ENCODE peak calls at places on chromosomes 6 and 20, in nine cellular contexts. T is upper lobe of right lung, D is ovary, K is heart left ventricle, S is transverse colon, B is iPS DF 6.9, N is fibroblast of lung, E is IMR-90, Q is thoracic aorta. R is an unnamed sample. For H3K4me1, the result is how much of the 10 kb centered on the place peaks cover.

GRCh38 chr6:157599191-157599590 is 218.2 kb downstream of the ZDHHC14 start:
- DNase-seq in T (no peak), D (no peak), K (no peak), S (peak), B (no peak), N (no peak), E (no peak), Q (no peak), R (no peak)

GRCh38 chr20:17835240-17835940 is 133.2 kb downstream of the SNX5 start:
- DNase-seq in T (no peak), D (peak), K (no peak), S (peak), B (no peak), N (peak), E (peak), Q (peak), R (no peak)

GRCh38 chr6:110900028-110900598 is 25.5 kb downstream of the AMD1 start:
- DNase-seq in T (no peak), D (no peak), K (no peak), S (no peak), B (no peak), N (no peak), E (no peak), Q (no peak), R (no peak)

GRCh38 chr6:12116264-12116800 is 104.2 kb downstream of the HIVEP1 start:
- DNase-seq in T (no peak), D (no peak), K (no peak), S (no peak), B (no peak), N (no peak), E (no peak), Q (no peak), R (no peak)

GRCh38 chr6:31586013-31586412 is at the start of gene LST1:
- DNase-seq in T (peak), D (no peak), K (peak), S (no peak), B (no peak), N (no peak), E (no peak), Q (no peak), R (no peak)

GRCh38 chr20:51616060-51616459 is 73.5 kb upstream of the NFATC2 start:
- DNase-seq in T (no peak), D (no peak), K (no peak), S (no peak), B (no peak), N (no peak), E (no peak), Q (no peak), R (no peak)

GRCh38 chr20:15556869-15557268 is 1016.4 kb downstream of the KIF16B start:
- DNase-seq in T (no peak), D (no peak), K (no peak), S (no peak), B (no peak), N (no peak), E (no peak), Q (no peak), R (no peak)

GRCh38 chr20:1185316-1185741 is 548 bp upstream of the TMEM74B start:
- DNase-seq in T (no peak), D (no peak), K (no peak), S (no peak), B (no peak), N (no peak), E (no peak), Q (no peak), R (no peak)

GRCh38 chr6:16228043-16228442 is 10.3 kb upstream of the GMPR start:
- DNase-seq in T (no peak), D (no peak), K (no peak), S (no peak), B (no peak), N (no peak), E (no peak), Q (no peak), R (no peak)

GRCh38 chr20:3431109-3431508 is 23.6 kb upstream of the DNAAF9 start:
- DNase-seq in T (no peak), D (no peak), K (no peak), S (no peak), B (no peak), N (peak), E (peak), Q (no peak), R (no peak)

GRCh38 chr20:52958206-52958605 is 14.0 kb upstream of the TSHZ2 start:
- DNase-seq in T (no peak), D (no peak), K (no peak), S (no peak), B (no peak), N (no peak), E (no peak), Q (no peak), R (no peak)

GRCh38 chr20:54257090-54257816 is 49.4 kb downstream of the PFDN4 start:
- DNase-seq in T (no peak), D (no peak), K (no peak), S (no peak), B (no peak), N (peak), E (peak), Q (no peak), R (no peak)

GRCh38 chr6:152268846-152269442 is 368.2 kb downstream of the SYNE1 start:
- DNase-seq in T (no peak), D (no peak), K (no peak), S (no peak), B (no peak), N (peak), E (peak), Q (no peak), R (no peak)

GRCh38 chr20:16434087-16434664 is 139.1 kb downstream of the KIF16B start:
- DNase-seq in T (peak), D (peak), K (peak), S (peak), B (peak), N (no peak), E (peak), Q (no peak), R (no peak)

GRCh38 chr20:57397693-57398108 is 6.5 kb downstream of the RBM38 start:
- DNase-seq in T (peak), D (no peak), K (no peak), S (peak), B (no peak), N (no peak), E (no peak), Q (no peak), R (no peak)

GRCh38 chr20:10075606-10076005 is 40.8 kb downstream of the ANKEF1 start:
- DNase-seq in T (no peak), D (no peak), K (no peak), S (no peak), B (no peak), N (no peak), E (no peak), Q (no peak), R (no peak)

GRCh38 chr6:1792989-1793388 is 183.3 kb downstream of the FOXC1 start:
- DNase-seq in T (no peak), D (no peak), K (no peak), S (peak), B (no peak), N (no peak), E (peak), Q (no peak), R (no peak)

GRCh38 chr6:165834613-165835259 is 171.7 kb upstream of the PDE10A start:
- DNase-seq in T (peak), D (peak), K (peak), S (peak), B (no peak), N (no peak), E (peak), Q (no peak), R (no peak)

GRCh38 chr6:9537381-9537780 is 877.5 kb downstream of the TFAP2A start:
- DNase-seq in T (no peak), D (no peak), K (no peak), S (no peak), B (no peak), N (peak), E (peak), Q (no peak), R (no peak)

GRCh38 chr20:49987015-49987867 is 4.5 kb downstream of the SNAI1 start:
- DNase-seq in T (no peak), D (no peak), K (no peak), S (no peak), B (no peak), N (peak), E (peak), Q (no peak), R (no peak)

GRCh38 chr20:49987868-49988690 is 5.3 kb downstream of the SNAI1 start:
- DNase-seq in T (no peak), D (no peak), K (no peak), S (no peak), B (no peak), N (peak), E (peak), Q (no peak), R (no peak)

GRCh38 chr20:49989234-49990065 is 6.7 kb downstream of the SNAI1 start:
- DNase-seq in T (no peak), D (peak), K (peak), S (peak), B (no peak), N (peak), E (peak), Q (no peak), R (no peak)

GRCh38 chr20:49993301-49993751 is 10.5 kb downstream of the SNAI1 start:
- DNase-seq in T (no peak), D (no peak), K (no peak), S (no peak), B (no peak), N (no peak), E (no peak), Q (no peak), R (no peak)

DNA sequence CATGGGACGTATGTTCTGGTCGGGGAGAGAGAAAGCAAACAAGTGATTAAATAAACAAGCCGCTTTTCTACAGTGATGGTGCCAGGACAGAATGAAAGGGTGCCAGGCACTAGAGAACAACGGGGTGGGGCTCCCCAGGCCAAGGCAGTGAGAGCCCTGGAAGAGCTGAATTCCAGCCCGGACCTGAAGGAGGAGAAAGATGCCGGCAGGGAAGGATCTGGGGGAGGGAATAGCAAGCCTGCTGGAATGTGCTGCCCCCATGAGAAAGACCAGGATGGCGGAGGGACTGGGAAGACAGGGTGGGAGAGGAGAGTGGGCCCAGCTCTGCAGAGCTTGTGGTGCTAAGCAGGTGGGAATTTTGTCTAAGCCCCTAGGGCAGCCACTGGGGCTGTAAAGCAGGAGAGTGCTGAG is 7.5 kb downstream of the SNAI1 start:
- DNase-seq in T (no peak), D (no peak), K (no peak), S (no peak), B (no peak), N (peak), E (no peak), Q (no peak), R (no peak)
- H3K4me1 ChIP-seq in T (under half), D (under half), K (half or more), S (under half), B (under half), N (under half), E (under half), Q (under half), R (half or more)

GRCh38 chr6:44073612-44074382 is 53.5 kb downstream of the MRPL14 start:
- DNase-seq in T (no peak), D (no peak), K (no peak), S (no peak), B (no peak), N (no peak), E (no peak), Q (no peak), R (no peak)

GRCh38 chr6:44072959-44073611 is 54.2 kb downstream of the MRPL14 start:
- DNase-seq in T (peak), D (peak), K (peak), S (peak), B (no peak), N (peak), E (peak), Q (peak), R (no peak)

GRCh38 chr6:44075137-44076015 is 51.9 kb downstream of the MRPL14 start:
- DNase-seq in T (no peak), D (no peak), K (no peak), S (no peak), B (no peak), N (no peak), E (no peak), Q (no peak), R (no peak)

GRCh38 chr6:44076016-44076365 is 51.3 kb downstream of the MRPL14 start:
- DNase-seq in T (no peak), D (no peak), K (no peak), S (no peak), B (no peak), N (no peak), E (no peak), Q (no peak), R (no peak)

DNA sequence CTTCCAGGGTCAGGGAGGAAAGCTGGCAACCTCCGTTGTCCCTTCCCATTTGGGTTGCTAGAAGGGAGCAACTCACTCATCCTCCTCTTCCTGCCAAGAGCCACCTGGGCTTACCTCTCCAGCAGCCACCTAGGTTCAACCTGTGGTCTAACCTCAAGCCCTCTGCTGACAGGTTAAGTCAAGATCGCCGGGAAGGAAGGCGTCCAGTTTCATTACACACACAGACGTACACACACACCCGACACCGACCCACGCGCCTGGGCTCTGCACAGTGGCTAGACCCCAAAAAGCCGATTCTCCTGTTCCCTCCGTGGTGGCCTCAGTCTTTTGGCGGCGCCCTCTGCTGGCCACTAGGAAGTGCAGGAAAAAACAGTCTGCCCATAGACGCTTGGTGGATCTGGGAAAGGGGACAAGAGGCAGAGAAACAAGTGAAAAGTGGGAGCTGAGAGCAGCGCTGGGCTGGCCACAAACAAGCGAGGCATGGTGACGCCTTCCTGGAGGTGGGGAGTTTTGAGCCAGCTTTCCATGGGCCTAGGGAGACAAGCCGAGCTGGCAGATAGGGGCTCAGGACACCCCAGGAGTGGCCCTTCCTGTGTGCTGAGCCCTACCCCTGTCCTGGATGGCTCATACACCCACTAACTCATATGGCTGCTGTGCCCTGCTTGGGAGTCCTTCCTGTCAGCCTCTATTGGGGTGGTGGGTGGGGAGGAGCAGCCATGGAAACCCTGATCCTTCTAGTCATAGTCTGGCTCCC is 52.7 kb downstream of the MRPL14 start:
- DNase-seq in T (peak), D (peak), K (peak), S (peak), B (no peak), N (peak), E (peak), Q (peak), R (no peak)
- H3K4me3 ChIP-seq in T (no peak), D (no peak), K (peak), S (peak), B (no peak), N (no peak), E (no peak), Q (peak), R (no peak)

GRCh38 chr6:36200154-36200891 is 3.8 kb downstream of the BRPF3 start:
- DNase-seq in T (no peak), D (no peak), K (no peak), S (no peak), B (no peak), N (no peak), E (no peak), Q (no peak), R (no peak)

GRCh38 chr6:36202101-36202500 is 5.6 kb downstream of the BRPF3 start:
- DNase-seq in T (no peak), D (no peak), K (no peak), S (no peak), B (no peak), N (no peak), E (no peak), Q (no peak), R (no peak)

GRCh38 chr6:36198986-36199385 is 2.4 kb downstream of the BRPF3 start:
- DNase-seq in T (no peak), D (no peak), K (no peak), S (no peak), B (no peak), N (no peak), E (no peak), Q (no peak), R (no peak)

GRCh38 chr6:36201612-36202011 is 5.1 kb downstream of the BRPF3 start:
- DNase-seq in T (no peak), D (no peak), K (no peak), S (no peak), B (no peak), N (no peak), E (no peak), Q (no peak), R (no peak)

DNA sequence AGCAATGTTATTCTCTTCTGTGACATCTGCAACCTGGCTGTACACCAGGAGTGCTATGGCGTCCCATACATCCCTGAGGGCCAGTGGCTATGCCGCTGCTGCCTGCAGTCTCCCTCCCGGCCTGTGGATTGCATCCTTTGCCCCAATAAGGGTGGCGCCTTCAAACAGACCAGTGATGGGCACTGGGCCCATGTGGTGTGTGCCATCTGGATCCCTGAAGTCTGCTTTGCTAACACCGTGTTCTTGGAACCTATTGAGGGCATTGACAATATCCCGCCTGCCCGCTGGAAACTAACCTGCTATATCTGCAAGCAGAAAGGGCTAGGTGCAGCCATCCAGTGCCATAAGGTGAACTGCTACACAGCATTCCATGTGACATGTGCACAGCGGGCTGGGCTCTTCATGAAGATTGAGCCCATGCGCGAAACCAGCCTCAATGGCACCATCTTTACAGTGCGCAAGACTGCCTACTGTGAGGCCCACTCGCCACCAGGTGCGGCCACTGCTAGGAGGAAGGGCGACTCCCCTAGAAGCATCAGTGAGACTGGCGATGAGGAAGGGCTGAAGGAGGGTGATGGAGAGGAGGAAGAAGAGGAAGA is 4.6 kb downstream of the BRPF3 start:
- DNase-seq in T (no peak), D (no peak), K (no peak), S (no peak), B (no peak), N (no peak), E (no peak), Q (no peak), R (no peak)
- H3K4me1 ChIP-seq in T (under half), D (under half), K (under half), S (under half), B (under half), N (under half), E (under half), Q (under half), R (under half)

DNA sequence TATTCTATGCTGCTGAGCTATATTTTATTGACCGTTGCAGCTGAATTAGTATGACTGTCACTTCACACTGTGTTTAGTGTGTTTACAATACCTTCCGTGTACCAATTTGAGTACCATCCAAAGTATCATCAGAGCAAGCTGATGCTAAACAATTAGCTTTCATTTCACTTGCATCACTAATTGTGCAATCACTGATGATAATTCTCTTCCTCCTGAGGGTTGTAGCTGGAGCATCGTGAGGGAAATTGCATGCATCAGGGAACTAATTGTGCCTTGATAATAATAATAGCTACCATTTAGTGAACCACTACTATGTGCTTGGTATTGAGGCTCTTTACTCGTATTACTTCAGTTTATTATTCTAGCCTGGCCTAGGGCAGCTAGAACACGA is 384.8 kb upstream of the SOX4 start:
- DNase-seq in T (no peak), D (no peak), K (no peak), S (no peak), B (no peak), N (no peak), E (no peak), Q (no peak), R (no peak)
- H3K4me3 ChIP-seq in T (no peak), D (no peak), K (no peak), S (no peak), B (no peak), N (no peak), E (no peak), Q (no peak), R (no peak)

GRCh38 chr20:47213960-47214359 is 142.5 kb downstream of the ZMYND8 start:
- DNase-seq in T (no peak), D (no peak), K (no peak), S (no peak), B (no peak), N (no peak), E (no peak), Q (no peak), R (no peak)
- H3K4me1 ChIP-seq in T (under half), D (under half), K (under half), S (under half), B (under half), N (under half), E (under half), Q (under half), R (under half)

GRCh38 chr6:137903274-137903932 is 36.3 kb downstream of the TNFAIP3 start:
- DNase-seq in T (no peak), D (no peak), K (no peak), S (no peak), B (no peak), N (no peak), E (no peak), Q (no peak), R (no peak)

GRCh38 chr6:137906020-137906472 is 39.0 kb downstream of the TNFAIP3 start:
- DNase-seq in T (no peak), D (no peak), K (no peak), S (no peak), B (no peak), N (no peak), E (no peak), Q (no peak), R (no peak)

GRCh38 chr6:137904822-137905617 is 38.0 kb downstream of the TNFAIP3 start:
- DNase-seq in T (no peak), D (no peak), K (no peak), S (peak), B (no peak), N (peak), E (no peak), Q (peak), R (no peak)

GRCh38 chr6:137902721-137903120 is 35.7 kb downstream of the TNFAIP3 start:
- DNase-seq in T (no peak), D (no peak), K (no peak), S (no peak), B (no peak), N (no peak), E (no peak), Q (no peak), R (no peak)

GRCh38 chr6:137903933-137904821 is 37.1 kb downstream of the TNFAIP3 start:
- DNase-seq in T (no peak), D (no peak), K (no peak), S (no peak), B (no peak), N (peak), E (peak), Q (no peak), R (no peak)
- H3K4me3 ChIP-seq in T (no peak), D (no peak), K (no peak), S (no peak), B (no peak), N (no peak), E (no peak), Q (no peak), R (no peak)

GRCh38 chr6:167668754-167669552 is 157.8 kb upstream of the AFDN start:
- DNase-seq in T (peak), D (no peak), K (no peak), S (no peak), B (no peak), N (no peak), E (no peak), Q (no peak), R (no peak)
- H3K4me1 ChIP-seq in T (under half), D (under half), K (under half), S (under half), B (under half), N (under half), E (under half), Q (under half), R (under half)

GRCh38 chr6:6686176-6686575 is 97.7 kb downstream of the LY86 start:
- DNase-seq in T (no peak), D (no peak), K (no peak), S (no peak), B (no peak), N (no peak), E (no peak), Q (no peak), R (no peak)
- H3K4me3 ChIP-seq in T (peak), D (no peak), K (no peak), S (peak), B (no peak), N (no peak), E (no peak), Q (no peak), R (peak)